ENCODE peak calls at places on chromosomes 7 and 10, in five cellular contexts. G, B, X, M and W are unnamed samples.

GRCh38 chr10:45443101-45444009 is 69.3 kb downstream of the ALOX5 start:
- DNase-seq in G (no peak), X (no peak), M (no peak), B (no peak), W (no peak)

GRCh38 chr7:63041786-63042185 is 956.9 kb upstream of the ZNF722 start:
- DNase-seq in X (no peak), B (no peak), G (no peak), M (no peak), W (no peak)

GRCh38 chr10:75613685-75614587 is 182.5 kb downstream of the LRMDA start:
- DNase-seq in G (no peak), B (no peak), M (no peak), X (no peak), W (no peak)

GRCh38 chr10:8404721-8405120 is 350.2 kb downstream of the GATA3 start:
- DNase-seq in G (peak; percentile 32), B (no peak), X (no peak), M (no peak), W (no peak)

GRCh38 chr10:132806126-132807061 is 20.4 kb upstream of the NKX6-2 start:
- DNase-seq in B (no peak), G (no peak), M (no peak), X (no peak), W (no peak)

GRCh38 chr10:75959209-75959608 is 527.8 kb downstream of the LRMDA start:
- DNase-seq in M (peak; percentile 50), G (no peak), B (no peak), X (peak; percentile 37), W (no peak)

GRCh38 chr10:106956216-106956915 is 208.1 kb downstream of the SORCS1 start:
- DNase-seq in G (no peak), X (no peak), M (no peak), B (no peak), W (no peak)

GRCh38 chr7:45239486-45239885 is 81.9 kb downstream of the RAMP3 start:
- DNase-seq in B (no peak), G (no peak), M (no peak), X (peak; percentile 2), W (no peak)

GRCh38 chr7:142885311-142886230 is at the start of gene TRPV6:
- DNase-seq in B (no peak), X (no peak), M (no peak), G (no peak), W (no peak)

GRCh38 chr10:7458554-7458953 is 47.7 kb upstream of the SFMBT2 start:
- DNase-seq in B (no peak), M (no peak), G (no peak), X (no peak), W (no peak)

GRCh38 chr7:106772655-106773108 is 92.4 kb upstream of the PIK3CG start:
- DNase-seq in X (no peak), M (peak; percentile 42), G (no peak), B (no peak), W (no peak)

GRCh38 chr7:50159154-50159553 is 66.1 kb upstream of the ZPBP start:
- DNase-seq in X (no peak), G (no peak), B (no peak), M (no peak), W (no peak)

GRCh38 chr10:123287594-123288247 is 133.5 kb downstream of the BUB3 start:
- DNase-seq in B (no peak), X (no peak), G (no peak), M (peak; percentile 65), W (no peak)

GRCh38 chr10:125123363-125124113 is 36.8 kb downstream of the CTBP2 start:
- DNase-seq in X (no peak), G (no peak), M (peak; percentile 95), B (peak; percentile 84), W (no peak)

GRCh38 chr7:121103579-121103978 is 115.1 kb downstream of the CPED1 start:
- DNase-seq in M (no peak), B (no peak), G (no peak), X (no peak), W (no peak)

GRCh38 chr7:122067077-122067476 is 77.0 kb downstream of the AASS start:
- DNase-seq in M (no peak), X (no peak), B (no peak), G (no peak), W (no peak)

GRCh38 chr10:29873941-29874340 is 185.4 kb downstream of the JCAD start:
- DNase-seq in X (no peak), B (no peak), M (no peak), G (no peak), W (no peak)

GRCh38 chr10:102675887-102676616 is 31.8 kb downstream of the TRIM8 start:
- DNase-seq in B (no peak), X (peak; percentile 92), M (no peak), G (no peak), W (no peak)

GRCh38 chr7:123788584-123788983 is 39.8 kb upstream of the WASL start:
- DNase-seq in G (no peak), X (no peak), M (no peak), B (no peak), W (no peak)

GRCh38 chr10:89114846-89115625 is 92.1 kb downstream of the CH25H start:
- DNase-seq in G (no peak), M (no peak), X (no peak), B (no peak), W (no peak)

GRCh38 chr7:36949711-36950600 is 225.7 kb upstream of the AOAH start:
- DNase-seq in M (peak; percentile 23), X (no peak), G (no peak), B (no peak), W (no peak)

GRCh38 chr10:12617205-12618175 is 268.1 kb downstream of the CAMK1D start:
- DNase-seq in B (no peak), X (no peak), M (no peak), G (no peak), W (no peak)

GRCh38 chr7:67724435-67724834 is 727.8 kb downstream of the TYW1 start:
- DNase-seq in B (no peak), X (no peak), G (no peak), M (no peak), W (no peak)

GRCh38 chr7:602341-603141 is 82.9 kb upstream of the PDGFA start:
- DNase-seq in B (no peak), X (no peak), G (no peak), M (no peak), W (no peak)

GRCh38 chr7:94022550-94022949 is 18.4 kb upstream of the BET1 start:
- DNase-seq in M (no peak), B (no peak), X (no peak), G (no peak), W (no peak)

GRCh38 chr10:102065561-102066420 is 642 bp downstream of the HPS6 start:
- DNase-seq in B (peak; percentile 28), M (peak; percentile 48), G (peak; percentile 16), X (no peak), W (peak; percentile 58)

GRCh38 chr7:47720141-47720906 is 138.4 kb upstream of the TNS3 start:
- DNase-seq in B (peak; percentile 69), X (peak; percentile 69), M (no peak), G (no peak), W (no peak)

GRCh38 chr7:40826419-40827216 is 691.8 kb downstream of the SUGCT start:
- DNase-seq in G (no peak), M (no peak), B (no peak), X (peak; percentile 42), W (no peak)

GRCh38 chr7:74683799-74684198 is 26.3 kb downstream of the GTF2I start:
- DNase-seq in X (no peak), G (no peak), M (no peak), B (no peak), W (no peak)

GRCh38 chr7:102258073-102258748 is 28.5 kb upstream of the SH2B2 start:
- DNase-seq in B (no peak), X (no peak), M (no peak), G (no peak), W (no peak)

GRCh38 chr10:79488870-79489269 is 23.5 kb upstream of the EIF5AL1 start:
- DNase-seq in M (no peak), B (no peak), G (no peak), X (no peak), W (no peak)

GRCh38 chr7:44155191-44156185 is 14.4 kb upstream of the MYL7 start:
- DNase-seq in G (no peak), M (no peak), X (no peak), B (no peak), W (no peak)

GRCh38 chr7:141262101-141262819 is 188.4 kb downstream of the TMEM178B start:
- DNase-seq in G (no peak), M (no peak), B (no peak), X (no peak), W (peak; percentile 21)

GRCh38 chr10:13717936-13718772 is 131.4 kb downstream of the PRPF18 start:
- DNase-seq in M (no peak), X (peak; percentile 89), G (peak; percentile 46), B (peak; percentile 77), W (no peak)

GRCh38 chr7:151341357-151342101 is at the start of gene NUB1:
- DNase-seq in B (peak; percentile 92), G (peak; percentile 92), X (peak; percentile 46), M (peak; percentile 89), W (peak; percentile 97)
- TF ChIP-seq CTCF in B (no peak), G (no peak), X (no peak), M (no peak), W (no peak)

DNA sequence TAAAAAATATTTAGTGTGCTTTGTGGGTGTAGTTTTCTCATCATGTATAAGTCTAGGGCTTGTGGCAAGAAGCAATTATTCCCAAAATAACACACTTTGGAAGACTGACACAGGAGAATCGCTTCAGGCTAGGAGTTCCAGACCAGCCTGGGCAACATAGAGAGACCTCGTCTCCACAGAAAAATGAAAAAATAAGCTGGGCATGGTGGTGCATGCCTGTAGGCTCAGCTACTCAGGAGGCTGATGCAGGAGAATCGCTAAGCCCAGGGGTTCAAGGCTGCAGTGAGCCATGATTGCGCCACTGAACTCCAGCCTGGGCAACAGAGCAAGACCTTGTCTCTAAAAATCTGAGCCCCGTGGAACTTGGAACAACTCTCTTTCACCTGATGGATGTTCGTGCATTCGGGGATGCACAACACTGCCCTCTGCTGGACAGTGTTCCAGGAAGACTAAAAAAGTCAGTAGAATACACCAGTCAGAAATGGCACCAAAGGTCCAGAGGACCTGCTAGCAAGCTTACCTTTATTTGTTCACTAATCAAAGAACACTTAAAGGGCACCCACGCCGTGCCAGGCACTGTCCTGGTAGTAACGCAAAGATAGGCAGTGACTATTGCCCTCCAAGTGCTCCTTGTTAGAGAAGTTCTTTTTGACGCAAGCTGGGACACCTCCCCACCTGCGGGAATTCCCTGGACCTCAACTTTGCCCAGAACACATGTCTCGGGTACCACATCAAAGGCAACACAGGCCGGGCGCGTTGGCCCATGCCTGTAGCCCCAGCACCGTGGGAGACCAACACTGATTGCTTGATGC is 81.9 kb upstream of the CALN1 start:
- DNase-seq in X (no peak), B (peak; percentile 24), G (peak; percentile 46), M (peak; percentile 65), W (peak; percentile 77)
- TF ChIP-seq CTCF in X (peak; percentile 64), B (peak; percentile 53), G (peak; percentile 74), M (peak; percentile 64), W (peak; percentile 86)

DNA sequence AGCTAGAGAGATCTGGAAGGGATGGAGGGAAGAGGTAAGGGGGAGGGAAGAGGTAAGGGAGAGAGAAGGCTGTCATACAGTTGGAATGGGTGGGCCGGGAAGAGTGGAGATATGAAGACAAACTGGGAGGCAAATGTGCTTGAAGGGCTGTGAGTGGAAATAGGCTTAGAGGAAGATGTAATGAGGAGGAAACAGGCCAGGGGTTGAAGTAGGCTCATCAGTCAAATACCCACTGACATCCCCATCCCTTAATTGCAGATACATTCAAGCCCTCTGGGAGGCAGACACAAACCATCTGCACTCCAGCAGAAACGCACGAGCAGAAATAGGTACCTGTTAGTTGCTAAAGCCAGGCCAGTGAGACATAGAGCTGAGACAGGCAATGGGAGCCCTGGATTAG is 2.1 kb downstream of the SYNPO2L start:
- DNase-seq in M (peak; percentile 67), B (no peak), X (no peak), G (no peak), W (no peak)
- TF ChIP-seq CTCF in M (peak; percentile 26), B (peak; percentile 36), X (peak; percentile 28), G (no peak), W (no peak)

GRCh38 chr10:120646738-120647427 is 189.9 kb downstream of the PLPP4 start:
- DNase-seq in B (no peak), M (no peak), X (no peak), G (no peak), W (no peak)
- TF ChIP-seq CTCF in B (no peak), M (no peak), X (no peak), G (no peak), W (no peak)